ENCODE peak calls at places on chromosomes 6 and 20, in ten cellular contexts. R is HTR-8/SVneo; B is omental fat pad; G is GM04503; J is posterior cingulate gyrus; F is effector CD4-positive, alpha-beta T cell; K is psoas muscle; E is GM10248; T is B cell; W is bronchial epithelial cell. P is an unnamed sample.

GRCh38 chr20:44231193-44231592 is 15.9 kb upstream of the GDAP1L1 start:
- DNase-seq in R (no peak), B (no peak), G (no peak), J (no peak), F (no peak), K (no peak), E (no peak), T (no peak), W (no peak), P (no peak)

GRCh38 chr6:106563614-106564013 is 65.7 kb downstream of the RTN4IP1 start:
- DNase-seq in R (no peak), B (no peak), G (no peak), J (no peak), F (no peak), K (no peak), E (no peak), T (no peak), W (no peak), P (no peak)

GRCh38 chr6:31293343-31293742 is 21.5 kb upstream of the HLA-C start:
- DNase-seq in R (peak), B (no peak), G (no peak), J (no peak), F (no peak), K (no peak), E (no peak), T (no peak), W (peak), P (no peak)

GRCh38 chr6:130625825-130626500 is 201.2 kb upstream of the SMLR1 start:
- DNase-seq in R (peak), B (no peak), G (peak), J (no peak), F (no peak), K (no peak), E (peak), T (no peak), W (no peak), P (peak)

GRCh38 chr6:135054238-135054574 is 416 bp downstream of the HBS1L start:
- DNase-seq in R (peak), B (no peak), G (no peak), J (no peak), F (no peak), K (no peak), E (no peak), T (no peak), W (peak), P (no peak)

GRCh38 chr6:108635505-108636226 is 74.9 kb downstream of the FOXO3 start:
- DNase-seq in R (no peak), B (no peak), G (no peak), J (no peak), F (peak), K (no peak), E (no peak), T (peak), W (no peak), P (peak)

GRCh38 chr6:71012871-71013456 is 56.1 kb upstream of the B3GAT2 start:
- DNase-seq in R (peak), B (no peak), G (peak), J (no peak), F (no peak), K (no peak), E (peak), T (peak), W (peak), P (peak)

GRCh38 chr6:158970640-158971291 is 29.2 kb downstream of the RSPH3 start:
- DNase-seq in R (no peak), B (no peak), G (no peak), J (no peak), F (no peak), K (no peak), E (no peak), T (no peak), W (no peak), P (no peak)

GRCh38 chr6:8269094-8269493 is 166.3 kb downstream of the SLC35B3 start:
- DNase-seq in R (no peak), B (no peak), G (no peak), J (no peak), F (no peak), K (no peak), E (no peak), T (no peak), W (no peak), P (no peak)

GRCh38 chr6:4804095-4804494 is 27.9 kb downstream of the CDYL start:
- DNase-seq in R (no peak), B (no peak), G (no peak), J (no peak), F (no peak), K (no peak), E (no peak), T (no peak), W (peak), P (no peak)

GRCh38 chr20:46227275-46227767 is 81.0 kb downstream of the CDH22 start:
- DNase-seq in R (no peak), B (no peak), G (no peak), J (no peak), F (no peak), K (no peak), E (no peak), T (no peak), W (no peak), P (no peak)

GRCh38 chr6:32692019-32692418 is 25.6 kb upstream of the HLA-DQB1 start:
- DNase-seq in R (no peak), B (no peak), G (no peak), J (no peak), F (no peak), K (no peak), E (peak), T (peak), W (peak), P (no peak)

GRCh38 chr20:44092551-44093248 is 94.3 kb downstream of the JPH2 start:
- DNase-seq in R (peak), B (no peak), G (no peak), J (no peak), F (no peak), K (no peak), E (no peak), T (no peak), W (peak), P (no peak)

GRCh38 chr20:7379621-7380220 is 560.5 kb downstream of the HAO1 start:
- DNase-seq in R (no peak), B (no peak), G (peak), J (no peak), F (no peak), K (no peak), E (no peak), T (no peak), W (no peak), P (no peak)

GRCh38 chr20:35451295-35451694 is 4.1 kb upstream of the CEP250 start:
- DNase-seq in R (no peak), B (no peak), G (no peak), J (no peak), F (no peak), K (no peak), E (no peak), T (no peak), W (peak), P (no peak)